ENCODE peak calls at places on chromosomes 7 and 10, in ten cellular contexts. M is A549; O is T-helper 17 cell; L is left colon; T is heart right ventricle; C is left cardiac atrium; A is activated CD4-positive, alpha-beta T cell treated with anti-CD3 and anti-CD28 coated beads for 36 hours; Z is natural killer cell; V is left lung; F is lower lobe of right lung. N is an unnamed sample.

GRCh38 chr10:78914502-78915330 is 154.1 kb upstream of the ZMIZ1 start:
- ATAC-seq in M (no peak), O (no peak), L (peak; percentile 67), T (no peak), C (peak; percentile 28), A (no peak), Z (no peak), V (no peak), F (no peak), N (no peak)

GRCh38 chr7:28536259-28536658 is 123.9 kb downstream of the CREB5 start:
- ATAC-seq in M (peak; percentile 84), O (no peak), L (no peak), T (no peak), C (peak; percentile 80), A (no peak), Z (no peak), V (no peak), F (no peak), N (no peak)

GRCh38 chr10:24416248-24416647 is 207.3 kb downstream of the KIAA1217 start:
- ATAC-seq in M (no peak), O (no peak), L (no peak), T (no peak), C (peak; percentile 27), A (no peak), Z (no peak), V (peak; percentile 11), F (peak; percentile 66), N (no peak)

GRCh38 chr10:112949875-112950507 is at the start of gene TCF7L2:
- ATAC-seq in M (peak; percentile 70), O (peak; percentile 68), L (peak; percentile 78), T (peak; percentile 91), C (peak; percentile 96), A (peak; percentile 30), Z (peak; percentile 74), V (peak; percentile 88), F (peak; percentile 90), N (no peak)

GRCh38 chr7:128939861-128940410 is 2.2 kb downstream of the IRF5 start:
- ATAC-seq in M (no peak), O (no peak), L (no peak), T (no peak), C (peak; percentile 14), A (no peak), Z (no peak), V (peak; percentile 15), F (peak; percentile 35), N (peak; percentile 62)

GRCh38 chr7:152076324-152076821 is 50.9 kb downstream of the GALNT11 start:
- ATAC-seq in M (peak; percentile 55), O (no peak), L (peak; percentile 82), T (no peak), C (peak; percentile 37), A (no peak), Z (no peak), V (peak; percentile 45), F (peak; percentile 55), N (no peak)

GRCh38 chr10:77392851-77393250 is 244.8 kb downstream of the KCNMA1 start:
- ATAC-seq in M (peak; percentile 85), O (no peak), L (peak; percentile 40), T (no peak), C (peak; percentile 50), A (no peak), Z (no peak), V (peak; percentile 87), F (peak; percentile 85), N (no peak)

GRCh38 chr7:34096135-34096775 is 190.9 kb downstream of the BMPER start:
- ATAC-seq in M (peak; percentile 39), O (no peak), L (no peak), T (peak; percentile 77), C (peak; percentile 95), A (no peak), Z (no peak), V (peak; percentile 76), F (peak; percentile 74), N (no peak)

GRCh38 chr7:25242678-25243077 is 14.4 kb upstream of the NPVF start:
- ATAC-seq in M (no peak), O (no peak), L (no peak), T (no peak), C (no peak), A (peak; percentile 63), Z (no peak), V (no peak), F (no peak), N (no peak)

GRCh38 chr10:77892761-77893160 is 33.8 kb downstream of the DLG5 start:
- ATAC-seq in M (no peak), O (no peak), L (no peak), T (no peak), C (no peak), A (no peak), Z (no peak), V (no peak), F (no peak), N (no peak)

GRCh38 chr7:156474241-156474743 is 166.3 kb upstream of the RNF32 start:
- ATAC-seq in M (no peak), O (no peak), L (peak; percentile 69), T (no peak), C (peak; percentile 35), A (no peak), Z (no peak), V (peak; percentile 42), F (no peak), N (peak; percentile 49)

GRCh38 chr10:132939957-132940790 is 2.2 kb downstream of the CFAP46 start:
- ATAC-seq in M (peak; percentile 70), O (peak; percentile 69), L (peak; percentile 77), T (peak; percentile 44), C (peak; percentile 21), A (peak; percentile 74), Z (peak; percentile 52), V (peak; percentile 67), F (peak; percentile 59), N (peak; percentile 62)

GRCh38 chr7:95843286-95843685 is 70.9 kb downstream of the DYNC1I1 start:
- ATAC-seq in M (peak; percentile 82), O (no peak), L (no peak), T (peak; percentile 55), C (no peak), A (no peak), Z (no peak), V (no peak), F (no peak), N (no peak)

GRCh38 chr7:108824840-108825540 is 255.3 kb downstream of the DNAJB9 start:
- ATAC-seq in M (peak; percentile 59), O (no peak), L (no peak), T (peak; percentile 51), C (peak; percentile 98), A (no peak), Z (no peak), V (peak; percentile 62), F (no peak), N (no peak)

GRCh38 chr10:31390804-31391203 is 71.8 kb downstream of the ZEB1 start:
- ATAC-seq in M (no peak), O (no peak), L (no peak), T (no peak), C (no peak), A (peak; percentile 36), Z (no peak), V (no peak), F (no peak), N (no peak)

GRCh38 chr10:78260675-78261074 is 227.0 kb downstream of the RPS24 start:
- ATAC-seq in M (no peak), O (no peak), L (no peak), T (no peak), C (no peak), A (peak; percentile 30), Z (no peak), V (no peak), F (no peak), N (no peak)

GRCh38 chr7:38330048-38330447 is 56.6 kb upstream of the TARP start:
- ATAC-seq in M (no peak), O (no peak), L (no peak), T (no peak), C (no peak), A (peak; percentile 66), Z (peak; percentile 62), V (no peak), F (peak; percentile 28), N (no peak)

GRCh38 chr10:18279202-18279601 is 139.0 kb downstream of the CACNB2 start:
- ATAC-seq in M (no peak), O (peak; percentile 10), L (no peak), T (no peak), C (no peak), A (no peak), Z (peak; percentile 64), V (no peak), F (no peak), N (no peak)

N was measured in stimulated activated memory B cell treated with anti-CD40 and anti-IgM and Interleukin-4, amounts not matched to agents 10 μg/mL and 1 μg/mL and 100 μg/mL, for 72 hours.